ENCODE peak calls at places on chromosomes 1 and 21, in seven cellular contexts. Y is H1, O is K562, E is SK-N-SH, M is HCT116, A is HepG2, D is GM12878. Q is an unnamed sample.

GRCh38 chr21:45162115-45162514 is 87.7 kb downstream of the ADARB1 start:
- DNase-seq in Y (no peak), O (no peak), D (no peak), A (no peak), E (no peak), M (no peak), Q (no peak)

GRCh38 chr21:26835027-26835713 is 10.0 kb downstream of the ADAMTS1 start:
- DNase-seq in A (no peak), M (no peak), O (no peak), D (no peak), E (no peak), Y (no peak), Q (no peak)

GRCh38 chr1:183676515-183677189 is 23.5 kb upstream of the APOBEC4 start:
- DNase-seq in E (peak; percentile 48), M (no peak), D (no peak), O (no peak), A (peak; percentile 54), Y (no peak), Q (no peak)

GRCh38 chr1:170967042-170967910 is 31.9 kb downstream of the MROH9 start:
- DNase-seq in O (no peak), D (no peak), M (peak; percentile 32), E (peak; percentile 12), A (peak; percentile 25), Y (no peak), Q (peak; percentile 46)

GRCh38 chr1:29962831-29963247 is 726.5 kb downstream of the PTPRU start:
- DNase-seq in A (no peak), E (no peak), D (no peak), O (no peak), Y (no peak), M (peak; percentile 54), Q (no peak)

GRCh38 chr1:94425821-94426484 is 7.8 kb downstream of the ABCD3 start:
- DNase-seq in M (no peak), A (peak; percentile 96), E (no peak), Y (no peak), O (no peak), D (no peak), Q (no peak)

GRCh38 chr1:86155807-86156561 is 588 bp downstream of the COL24A1 start:
- DNase-seq in Y (peak; percentile 61), E (peak; percentile 48), A (no peak), M (no peak), D (no peak), O (no peak), Q (no peak)

GRCh38 chr1:156627313-156627880 is 8.2 kb downstream of the HAPLN2 start:
- DNase-seq in Y (no peak), A (peak; percentile 58), M (peak; percentile 39), D (no peak), O (peak; percentile 53), E (peak; percentile 60), Q (no peak)

GRCh38 chr1:157111396-157112165 is 12.0 kb upstream of the ETV3L start:
- DNase-seq in D (no peak), Y (no peak), E (no peak), O (no peak), A (no peak), M (no peak), Q (no peak)

GRCh38 chr1:201090536-201090935 is 21.7 kb downstream of the CACNA1S start:
- DNase-seq in O (no peak), D (no peak), A (no peak), Y (no peak), E (no peak), M (no peak), Q (no peak)

GRCh38 chr1:85137660-85138059 is 63.2 kb downstream of the SYDE2 start:
- DNase-seq in M (no peak), O (no peak), D (no peak), Y (no peak), A (peak; percentile 53), E (no peak), Q (no peak)

GRCh38 chr1:85135456-85135798 is 65.4 kb downstream of the SYDE2 start:
- DNase-seq in O (no peak), E (no peak), Y (no peak), M (no peak), A (no peak), D (no peak), Q (peak; percentile 40)

GRCh38 chr1:85134583-85135455 is 66.0 kb downstream of the SYDE2 start:
- DNase-seq in A (peak; percentile 20), Y (no peak), E (no peak), O (no peak), D (no peak), M (no peak), Q (no peak)

GRCh38 chr1:85132078-85132715 is 68.6 kb downstream of the SYDE2 start:
- DNase-seq in O (no peak), Y (no peak), D (no peak), A (no peak), M (no peak), E (no peak), Q (no peak)

DNA sequence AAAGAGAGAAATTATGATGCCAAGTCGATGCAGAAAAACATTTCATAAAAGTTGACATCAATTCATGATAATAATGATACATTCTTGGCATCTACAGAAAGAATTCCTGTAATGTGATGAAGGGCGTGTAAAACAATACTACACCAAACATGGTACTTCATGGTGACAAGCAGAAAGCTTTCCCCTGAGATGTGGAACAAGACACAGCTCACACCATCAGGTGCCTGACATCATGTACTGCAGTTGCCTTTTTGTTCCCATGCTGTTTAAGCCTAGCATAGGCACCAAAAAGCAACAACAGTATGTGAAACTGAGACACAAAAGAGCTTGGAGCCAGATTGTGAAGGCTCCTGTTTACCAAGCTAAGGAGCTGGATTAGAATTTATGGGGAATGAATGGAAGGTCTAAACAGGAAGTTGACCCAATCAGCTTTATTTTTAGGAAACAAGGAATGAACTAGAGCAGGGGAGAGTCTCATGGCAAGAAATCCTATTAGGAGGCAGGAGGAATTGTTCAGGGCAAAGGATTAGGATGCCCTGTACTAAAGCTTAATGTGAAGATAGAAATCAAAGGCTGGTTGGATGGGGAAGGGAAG is 67.2 kb downstream of the SYDE2 start:
- DNase-seq in A (no peak), O (no peak), E (no peak), M (no peak), Y (no peak), D (no peak), Q (no peak)
- TF ChIP-seq JUND in A (no peak), O (no peak), E (no peak), M (no peak), Y (no peak), D (no peak), Q (no peak)

GRCh38 chr1:17236779-17237601 is 11.9 kb upstream of the PADI3 start:
- DNase-seq in E (peak; percentile 86), A (peak; percentile 73), M (peak; percentile 85), O (peak; percentile 87), Y (peak; percentile 98), D (peak; percentile 31), Q (peak; percentile 88)

GRCh38 chr1:17234405-17234804 is 14.5 kb upstream of the PADI3 start:
- DNase-seq in Y (no peak), O (no peak), D (no peak), E (no peak), A (no peak), M (no peak), Q (no peak)

GRCh38 chr1:17233675-17234074 is 15.2 kb upstream of the PADI3 start:
- DNase-seq in O (no peak), A (no peak), M (peak; percentile 92), E (peak; percentile 50), Y (no peak), D (no peak), Q (peak; percentile 83)

GRCh38 chr1:17232759-17233661 is 15.9 kb upstream of the PADI3 start:
- DNase-seq in O (no peak), Y (no peak), M (peak; percentile 77), D (no peak), E (no peak), A (no peak), Q (no peak)

DNA sequence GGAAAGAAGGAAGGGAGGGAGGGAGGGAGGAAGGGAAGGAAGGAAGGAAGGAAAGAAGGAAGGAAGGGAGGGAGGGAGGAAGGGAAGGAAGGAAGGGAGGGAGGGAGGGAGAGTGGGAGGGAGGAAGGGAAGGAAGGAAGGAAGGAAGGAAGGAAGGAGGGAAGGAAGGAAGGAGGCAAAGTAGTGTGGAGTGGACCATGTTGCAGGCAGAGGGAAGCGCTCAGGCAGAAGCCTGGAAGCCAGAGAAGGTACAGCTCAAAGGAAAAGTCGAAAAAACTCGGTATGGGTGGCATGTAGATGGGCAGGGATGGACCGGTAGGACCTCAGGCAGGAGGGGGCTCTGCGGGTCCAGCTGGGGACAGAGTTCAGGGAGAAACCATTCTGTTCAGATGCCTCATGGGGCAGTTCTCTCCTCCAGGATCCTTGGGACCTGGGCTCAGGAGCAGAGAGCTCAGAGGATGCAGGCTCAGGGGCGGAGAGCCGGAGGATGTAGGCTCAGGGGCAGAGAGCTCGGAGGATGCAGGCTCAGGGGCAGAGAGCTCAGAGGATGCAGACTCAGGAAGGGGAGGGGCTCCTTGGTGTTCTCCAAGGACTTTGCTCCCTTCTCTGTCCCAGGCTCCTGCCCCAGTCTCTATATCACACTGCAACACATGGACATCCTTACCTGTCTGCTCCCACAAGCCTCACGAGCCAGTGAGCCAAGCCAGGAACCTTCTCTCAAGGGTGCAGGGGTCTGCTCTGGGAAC is 13.6 kb upstream of the PADI3 start:
- DNase-seq in D (no peak), O (no peak), M (no peak), A (no peak), Y (no peak), E (no peak), Q (no peak)
- TF ChIP-seq JUND in D (no peak), O (no peak), M (no peak), A (no peak), Y (no peak), E (no peak), Q (no peak)

DNA sequence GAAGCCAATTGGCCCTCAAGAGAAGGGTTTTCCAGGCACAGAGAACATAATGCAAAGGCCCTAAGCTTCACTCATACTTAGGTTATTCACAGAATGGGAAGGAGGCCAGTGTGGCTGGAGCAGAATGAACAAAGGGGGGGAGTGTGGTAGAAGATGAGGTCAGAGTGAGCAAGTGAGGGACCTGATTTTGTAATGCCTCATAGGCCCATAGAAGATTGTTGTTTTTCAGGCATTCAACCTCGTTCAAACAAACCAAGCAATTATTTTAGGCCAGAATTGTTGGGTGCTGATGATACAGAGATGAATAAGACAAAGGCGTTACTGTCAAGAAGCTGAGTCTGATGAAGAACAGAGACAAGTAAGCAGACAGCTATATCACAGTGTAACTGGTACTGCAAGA is 54.5 kb upstream of the RAP1A start:
- DNase-seq in O (no peak), D (no peak), M (no peak), A (no peak), E (no peak), Y (no peak), Q (no peak)
- TF ChIP-seq JUND in O (peak; percentile 23), D (no peak), M (no peak), A (no peak), E (peak; percentile 61), Y (no peak), Q (no peak)

DNA sequence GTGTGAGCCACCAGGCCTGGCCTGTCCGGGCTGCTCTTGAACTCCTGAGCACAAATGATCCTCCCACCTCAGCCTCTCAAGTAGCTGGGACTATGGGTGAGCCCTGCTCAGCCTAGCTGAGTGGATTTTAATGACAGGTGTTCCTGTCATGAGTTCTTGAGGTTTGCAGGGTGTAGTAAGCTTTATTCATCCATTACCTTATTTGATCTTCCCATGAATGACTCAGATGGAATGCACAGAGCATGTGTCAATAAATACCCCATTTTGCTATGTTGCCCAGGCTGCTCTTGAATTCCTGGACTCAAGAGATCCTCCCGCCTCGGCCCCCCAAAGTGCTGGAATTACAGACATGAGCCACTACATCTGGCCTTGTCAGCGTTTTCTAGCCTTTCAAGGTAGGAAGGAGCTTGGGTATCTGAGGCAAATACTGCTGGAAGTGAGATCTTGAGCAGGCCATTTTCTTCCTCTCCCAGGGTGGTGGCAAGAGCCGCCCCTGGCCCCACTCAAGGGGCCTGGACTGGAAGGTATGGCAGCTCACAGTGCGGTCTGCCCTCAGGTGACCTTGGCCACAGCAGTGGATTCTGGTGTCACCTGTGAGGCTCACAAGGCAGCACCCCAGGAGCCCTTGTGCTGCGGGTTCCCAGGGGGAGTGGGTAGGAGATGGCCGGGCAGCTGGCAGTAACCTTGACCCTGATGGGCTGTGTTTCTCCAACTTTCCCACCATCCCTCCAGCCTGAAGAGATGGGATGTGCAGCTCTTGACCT is 20.0 kb downstream of the PIK3CD start:
- DNase-seq in M (peak; percentile 44), E (no peak), Y (no peak), A (peak; percentile 74), O (no peak), D (no peak), Q (no peak)
- TF ChIP-seq JUND in M (peak; percentile 49), E (no peak), Y (no peak), A (no peak), O (no peak), D (no peak), Q (no peak)

Q was measured in T47D.